ENCODE peak calls at places on chromosomes 11 and 22, in four cellular contexts. K is MM.1S, N is OCI-LY7, U is heart left ventricle. W is an unnamed sample. For H3K36me3, the result is how much of the 10 kb centered on the place peaks cover.

GRCh38 chr22:32661296-32661695 is 140.2 kb upstream of the TIMP3 start:
- DNase-seq in K (no peak), N (no peak), U (peak), W (no peak)

GRCh38 chr11:19072464-19072863 is 11.9 kb upstream of the MRGPRX2 start:
- DNase-seq in K (no peak), N (no peak), U (no peak), W (peak)

GRCh38 chr11:96095884-96096301 is 172.0 kb upstream of the MTMR2 start:
- DNase-seq in K (no peak), N (no peak), U (no peak), W (no peak)

GRCh38 chr11:86798988-86799387 is 1.4 kb upstream of the PRSS23 start:
- DNase-seq in K (no peak), N (no peak), U (no peak), W (no peak)

GRCh38 chr22:28773461-28773867 is 969 bp downstream of the CCDC117 start:
- DNase-seq in K (peak), N (no peak), U (no peak), W (no peak)

GRCh38 chr22:36379593-36380361 is 8.0 kb downstream of the MYH9 start:
- DNase-seq in K (peak), N (no peak), U (no peak), W (no peak)

GRCh38 chr11:128054323-128054910 is 532.9 kb downstream of the ETS1 start:
- DNase-seq in K (peak), N (no peak), U (no peak), W (no peak)

GRCh38 chr11:68043029-68043348 is 4.2 kb downstream of the TCIRG1 start:
- DNase-seq in K (no peak), N (no peak), U (no peak), W (peak)

GRCh38 chr11:120128392-120129172 is 9.3 kb downstream of the TRIM29 start:
- DNase-seq in K (no peak), N (no peak), U (no peak), W (peak)

DNA sequence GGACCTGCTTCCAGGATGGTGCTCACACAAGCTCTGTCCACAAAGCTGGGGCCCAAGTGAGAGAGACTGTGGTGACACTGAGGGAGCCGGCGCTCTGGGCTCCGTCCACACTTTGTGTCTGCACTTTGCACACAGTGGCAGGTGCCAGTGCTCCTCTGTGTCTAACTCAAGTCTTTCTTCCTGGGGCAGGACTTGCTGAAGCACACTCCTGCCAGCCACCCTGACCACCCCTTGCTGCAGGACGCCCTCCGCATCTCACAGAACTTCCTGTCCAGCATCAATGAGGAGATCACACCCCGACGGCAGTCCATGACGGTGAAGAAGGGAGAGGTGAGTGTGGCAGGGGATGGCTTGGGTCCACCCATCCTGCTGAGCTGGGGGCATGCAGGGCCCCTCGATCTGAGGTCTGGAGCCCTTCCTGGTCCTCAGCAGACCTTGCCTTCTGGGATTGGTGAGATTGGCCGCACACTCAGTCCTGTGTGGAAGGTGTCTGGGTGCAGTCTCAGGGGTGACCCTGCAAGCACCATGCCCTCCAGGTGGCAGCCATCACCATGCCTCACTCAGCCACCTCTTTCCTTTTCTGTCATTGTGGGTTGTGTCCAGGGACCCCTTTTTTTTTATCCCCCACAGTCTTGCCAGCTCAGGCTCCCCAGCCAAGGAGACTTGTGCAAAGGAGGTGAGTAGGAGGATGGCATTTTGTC is 93.3 kb downstream of the BCR start:
- DNase-seq in K (no peak), N (no peak), U (no peak), W (no peak)
- H3K36me3 ChIP-seq in K (under half), N (under half), U (half or more), W (half or more)

GRCh38 chr22:40281717-40282116 is 64.6 kb upstream of the ADSL start:
- DNase-seq in K (no peak), N (no peak), U (no peak), W (no peak)
- H3K36me3 ChIP-seq in K (under half), N (half or more), U (half or more), W (half or more)

GRCh38 chr11:112057170-112057569 is 16.6 kb downstream of the PIH1D2 start:
- DNase-seq in K (no peak), N (no peak), U (no peak), W (no peak)
- H3K36me3 ChIP-seq in K (under half), N (half or more), U (half or more), W (half or more)

DNA sequence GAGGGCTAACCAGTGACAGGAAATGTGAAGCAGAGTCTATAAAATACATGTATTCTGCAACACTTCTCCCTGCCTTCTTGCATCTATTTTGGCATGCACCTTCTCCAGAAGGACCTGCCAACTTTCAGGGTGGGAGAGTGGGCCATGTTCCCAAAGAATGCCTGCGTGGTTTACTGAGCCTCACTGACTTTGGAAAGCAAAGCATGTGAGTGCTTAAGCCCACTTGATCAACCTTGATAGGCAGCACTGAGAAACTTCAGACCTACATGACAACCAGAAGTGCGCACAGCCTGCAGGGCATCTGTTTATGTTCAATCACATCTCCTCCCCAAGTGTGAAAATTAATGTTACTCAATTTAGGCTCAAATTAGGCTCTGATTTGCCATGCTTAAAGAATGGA is 69.2 kb downstream of the AMOTL1 start:
- DNase-seq in K (no peak), N (no peak), U (peak), W (no peak)
- H3K36me3 ChIP-seq in K (under half), N (under half), U (under half), W (under half)

GRCh38 chr22:46974631-46975585 is 212.5 kb downstream of the TBC1D22A start:
- DNase-seq in K (no peak), N (no peak), U (no peak), W (no peak)
- H3K36me3 ChIP-seq in K (under half), N (under half), U (under half), W (half or more)